ENCODE peak calls at places on chromosomes 5 and 9, in five cellular contexts. One of them, this sample, is unnamed.

GRCh38 chr9:110116543-110116885 is 91.4 kb downstream of the C9orf152 start:
- DNase-seq in cardiac fibroblast: peak
- DNase-seq in dorsolateral prefrontal cortex: no peak
- DNase-seq in BJ: peak
- DNase-seq in coronary artery: peak
- DNase-seq in this sample: peak

GRCh38 chr5:20166496-20166895 is 178.5 kb upstream of the CDH18 start:
- DNase-seq in cardiac fibroblast: no peak
- DNase-seq in BJ: no peak
- DNase-seq in coronary artery: no peak
- DNase-seq in dorsolateral prefrontal cortex: no peak
- DNase-seq in this sample: no peak

GRCh38 chr5:178477224-178478201 is 112.7 kb downstream of the COL23A1 start:
- DNase-seq in dorsolateral prefrontal cortex: no peak
- DNase-seq in BJ: no peak
- DNase-seq in cardiac fibroblast: no peak
- DNase-seq in coronary artery: no peak
- DNase-seq in this sample: no peak

GRCh38 chr9:105405514-105406131 is 42.2 kb upstream of the FSD1L start:
- DNase-seq in coronary artery: no peak
- DNase-seq in BJ: no peak
- DNase-seq in cardiac fibroblast: peak
- DNase-seq in dorsolateral prefrontal cortex: no peak
- DNase-seq in this sample: peak

GRCh38 chr9:138102246-138103051 is 224.9 kb downstream of the CACNA1B start:
- DNase-seq in coronary artery: no peak
- DNase-seq in cardiac fibroblast: no peak
- DNase-seq in dorsolateral prefrontal cortex: no peak
- DNase-seq in BJ: no peak
- DNase-seq in this sample: no peak

GRCh38 chr9:134597957-134598883 is 43.4 kb upstream of the COL5A1 start:
- DNase-seq in cardiac fibroblast: peak
- DNase-seq in coronary artery: peak
- DNase-seq in BJ: no peak
- DNase-seq in dorsolateral prefrontal cortex: no peak
- DNase-seq in this sample: no peak

GRCh38 chr5:55416306-55416705 is 108.5 kb downstream of the MTREX start:
- DNase-seq in cardiac fibroblast: peak
- DNase-seq in dorsolateral prefrontal cortex: no peak
- DNase-seq in BJ: no peak
- DNase-seq in coronary artery: no peak
- DNase-seq in this sample: peak

GRCh38 chr5:92552206-92553160 is 1028.5 kb downstream of the NR2F1-AS1 start:
- DNase-seq in coronary artery: no peak
- DNase-seq in dorsolateral prefrontal cortex: no peak
- DNase-seq in BJ: peak
- DNase-seq in cardiac fibroblast: peak
- DNase-seq in this sample: peak

GRCh38 chr5:77232959-77233358 is 22.5 kb downstream of the PDE8B start:
- DNase-seq in coronary artery: no peak
- DNase-seq in BJ: no peak
- DNase-seq in cardiac fibroblast: no peak
- DNase-seq in dorsolateral prefrontal cortex: no peak
- DNase-seq in this sample: no peak

GRCh38 chr9:86515221-86515620 is 161.0 kb upstream of the TUT7 start:
- DNase-seq in BJ: no peak
- DNase-seq in coronary artery: no peak
- DNase-seq in cardiac fibroblast: no peak
- DNase-seq in dorsolateral prefrontal cortex: no peak
- DNase-seq in this sample: no peak

GRCh38 chr5:14937277-14937676 is 65.7 kb upstream of the ANKH start:
- DNase-seq in cardiac fibroblast: no peak
- DNase-seq in BJ: no peak
- DNase-seq in coronary artery: no peak
- DNase-seq in dorsolateral prefrontal cortex: no peak
- DNase-seq in this sample: no peak

GRCh38 chr9:87818308-87818707 is 64.4 kb upstream of the SPATA31E1 start:
- DNase-seq in dorsolateral prefrontal cortex: no peak
- DNase-seq in cardiac fibroblast: no peak
- DNase-seq in coronary artery: no peak
- DNase-seq in BJ: no peak
- DNase-seq in this sample: no peak

GRCh38 chr9:89604463-89605180 is at the start of gene GADD45G:
- DNase-seq in dorsolateral prefrontal cortex: peak
- DNase-seq in coronary artery: peak
- DNase-seq in BJ: no peak
- DNase-seq in cardiac fibroblast: peak
- DNase-seq in this sample: peak

GRCh38 chr9:110623462-110624025 is 44.0 kb upstream of the SVEP1 start:
- DNase-seq in cardiac fibroblast: peak
- DNase-seq in coronary artery: no peak
- DNase-seq in dorsolateral prefrontal cortex: no peak
- DNase-seq in BJ: no peak
- DNase-seq in this sample: no peak

GRCh38 chr5:173736374-173736773 is 119.9 kb upstream of the BOD1 start:
- DNase-seq in cardiac fibroblast: no peak
- DNase-seq in BJ: no peak
- DNase-seq in dorsolateral prefrontal cortex: no peak
- DNase-seq in coronary artery: no peak
- DNase-seq in this sample: no peak

GRCh38 chr5:128736567-128736966 is 198.5 kb upstream of the FBN2 start:
- DNase-seq in coronary artery: no peak
- DNase-seq in cardiac fibroblast: peak
- DNase-seq in dorsolateral prefrontal cortex: peak
- DNase-seq in BJ: no peak
- DNase-seq in this sample: no peak

GRCh38 chr5:88661870-88662207 is 221.1 kb downstream of the MEF2C start:
- DNase-seq in dorsolateral prefrontal cortex: no peak
- DNase-seq in cardiac fibroblast: no peak
- DNase-seq in coronary artery: no peak
- DNase-seq in BJ: no peak
- DNase-seq in this sample: no peak

GRCh38 chr9:91186311-91187101 is 175.2 kb downstream of the AUH start:
- DNase-seq in coronary artery: peak
- DNase-seq in cardiac fibroblast: peak
- DNase-seq in BJ: no peak
- DNase-seq in dorsolateral prefrontal cortex: no peak
- DNase-seq in this sample: peak

GRCh38 chr9:69140123-69140741 is 33.8 kb upstream of the TJP2 start:
- DNase-seq in dorsolateral prefrontal cortex: no peak
- DNase-seq in coronary artery: no peak
- DNase-seq in BJ: no peak
- DNase-seq in cardiac fibroblast: no peak
- DNase-seq in this sample: no peak

GRCh38 chr5:172678902-172679301 is 37.8 kb downstream of the NEURL1B start:
- DNase-seq in dorsolateral prefrontal cortex: peak
- DNase-seq in BJ: no peak
- DNase-seq in cardiac fibroblast: peak
- DNase-seq in coronary artery: no peak
- DNase-seq in this sample: no peak

GRCh38 chr5:1570975-1571374 is 47.2 kb upstream of the LPCAT1 start:
- DNase-seq in dorsolateral prefrontal cortex: no peak
- DNase-seq in coronary artery: no peak
- DNase-seq in cardiac fibroblast: no peak
- DNase-seq in BJ: no peak
- DNase-seq in this sample: no peak

GRCh38 chr5:107224272-107224671 is 446.5 kb downstream of the EFNA5 start:
- DNase-seq in BJ: no peak
- DNase-seq in coronary artery: no peak
- DNase-seq in dorsolateral prefrontal cortex: no peak
- DNase-seq in cardiac fibroblast: no peak
- DNase-seq in this sample: no peak

DNA sequence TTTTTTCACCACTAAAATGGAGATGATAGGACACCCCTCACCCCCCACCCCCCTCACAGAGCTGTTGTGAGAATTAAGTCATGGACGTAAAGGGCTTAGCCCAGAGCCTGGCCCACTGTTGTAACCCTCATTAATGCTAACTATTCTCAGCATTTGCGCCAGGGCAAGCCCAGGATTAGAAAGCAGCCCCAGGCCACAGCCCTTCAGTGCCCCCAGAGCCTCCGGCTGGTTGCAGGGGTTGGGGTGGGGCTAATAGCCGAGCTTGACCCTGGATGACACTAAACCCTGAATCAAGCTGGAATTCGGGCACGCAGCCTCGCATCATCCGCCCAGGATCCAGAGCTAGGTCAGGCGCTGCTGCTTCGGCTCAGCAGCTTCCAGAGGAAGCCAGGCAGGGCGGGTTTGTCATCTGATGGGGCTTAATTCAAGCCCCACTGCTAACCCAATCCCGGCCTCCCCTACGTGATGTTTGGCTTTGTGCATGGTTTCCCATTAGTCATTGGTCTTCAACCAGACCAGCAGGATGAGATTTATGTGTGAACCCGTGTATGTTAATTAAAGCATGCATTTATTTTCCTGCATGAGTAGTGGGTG is 1.2 kb upstream of the MEGF9 start:
- DNase-seq in dorsolateral prefrontal cortex: peak
- DNase-seq in coronary artery: peak
- DNase-seq in BJ: peak
- DNase-seq in cardiac fibroblast: peak
- DNase-seq in this sample: peak
- H3K4me3 ChIP-seq in dorsolateral prefrontal cortex: peak
- H3K4me3 ChIP-seq in coronary artery: peak
- H3K4me3 ChIP-seq in BJ: no peak
- H3K4me3 ChIP-seq in cardiac fibroblast: peak
- H3K4me3 ChIP-seq in this sample: peak

GRCh38 chr9:132827366-132827765 is 50.7 kb downstream of the AK8 start:
- DNase-seq in cardiac fibroblast: no peak
- DNase-seq in BJ: no peak
- DNase-seq in dorsolateral prefrontal cortex: no peak
- DNase-seq in coronary artery: no peak
- DNase-seq in this sample: no peak
- TF ChIP-seq CTCF in cardiac fibroblast: no peak
- TF ChIP-seq CTCF in BJ: no peak
- TF ChIP-seq CTCF in dorsolateral prefrontal cortex: no peak
- TF ChIP-seq CTCF in coronary artery: no peak
- TF ChIP-seq CTCF in this sample: no peak

DNA sequence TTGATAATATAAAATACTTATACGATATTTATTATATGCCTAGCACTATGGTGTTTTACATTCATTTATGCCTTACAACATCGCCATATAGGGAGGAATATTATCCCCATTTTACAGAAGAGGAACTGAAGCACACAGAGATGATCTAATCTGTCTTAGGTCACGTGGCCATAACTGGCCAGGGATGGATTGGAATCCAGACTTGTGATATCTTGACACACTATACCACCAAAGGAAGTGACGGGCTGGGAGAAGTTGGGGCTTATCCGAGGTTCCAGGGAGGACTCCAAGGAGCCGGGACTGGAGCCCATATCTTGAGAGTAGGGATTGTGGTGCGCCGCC is 129.8 kb downstream of the TMEM174 start:
- DNase-seq in BJ: no peak
- DNase-seq in dorsolateral prefrontal cortex: no peak
- DNase-seq in coronary artery: no peak
- DNase-seq in cardiac fibroblast: peak
- DNase-seq in this sample: no peak
- H3K4me3 ChIP-seq in BJ: no peak
- H3K4me3 ChIP-seq in dorsolateral prefrontal cortex: no peak
- H3K4me3 ChIP-seq in coronary artery: peak
- H3K4me3 ChIP-seq in cardiac fibroblast: no peak
- H3K4me3 ChIP-seq in this sample: no peak

DNA sequence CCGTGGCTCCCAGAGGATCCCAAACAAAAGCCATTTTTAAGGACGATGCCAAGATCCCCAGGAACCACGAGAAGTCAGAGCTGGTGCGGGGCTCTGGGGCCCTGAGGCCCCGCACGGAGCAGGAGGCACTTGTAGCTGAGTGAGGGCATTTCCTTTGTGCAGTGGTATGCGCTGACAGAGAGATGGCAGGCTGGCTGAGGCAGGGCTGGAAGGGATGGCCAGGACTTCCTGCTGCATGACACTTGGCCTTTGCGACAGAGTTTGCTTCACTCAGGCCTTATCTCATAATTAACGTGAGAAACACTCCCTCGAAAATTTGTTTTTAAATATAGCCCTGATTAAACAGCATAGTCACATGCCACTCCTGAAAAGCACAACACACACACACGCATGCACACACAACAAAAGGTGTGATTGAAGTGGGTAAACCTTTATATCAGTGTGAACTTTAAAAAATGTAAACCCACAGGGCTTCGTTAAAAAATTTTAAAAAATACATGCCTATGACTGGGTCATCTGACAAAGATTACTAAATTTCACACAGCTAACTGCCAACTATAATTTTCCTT is 536.6 kb downstream of the PDE4D start:
- DNase-seq in dorsolateral prefrontal cortex: no peak
- DNase-seq in coronary artery: no peak
- DNase-seq in BJ: no peak
- DNase-seq in cardiac fibroblast: no peak
- DNase-seq in this sample: no peak
- TF ChIP-seq CTCF in dorsolateral prefrontal cortex: no peak
- TF ChIP-seq CTCF in coronary artery: no peak
- TF ChIP-seq CTCF in BJ: no peak
- TF ChIP-seq CTCF in cardiac fibroblast: no peak
- TF ChIP-seq CTCF in this sample: no peak